ENCODE peak calls at places on chromosomes 2 and 18, in nine cellular contexts. One of them, this sample, is unnamed.
A peak's percentile ranks its signal among the peaks of the same experiment; 100 is the strongest.

GRCh38 chr2:17771956-17772355 is 18.0 kb downstream of the GEN1 start:
- ATAC-seq in left lung: no peak
- ATAC-seq in GM23338: no peak
- ATAC-seq in pancreas: no peak
- ATAC-seq in lower lobe of right lung: no peak
- ATAC-seq in HCT116: no peak
- ATAC-seq in CD4-positive, CD25-positive, alpha-beta regulatory T cell: no peak
- ATAC-seq in A549: no peak
- ATAC-seq in upper lobe of right lung: no peak
- ATAC-seq in this sample: no peak

GRCh38 chr2:178810422-178810821 is 3.2 kb upstream of the TTN start:
- ATAC-seq in left lung: no peak
- ATAC-seq in CD4-positive, CD25-positive, alpha-beta regulatory T cell: no peak
- ATAC-seq in upper lobe of right lung: no peak
- ATAC-seq in A549: no peak
- ATAC-seq in pancreas: no peak
- ATAC-seq in lower lobe of right lung: no peak
- ATAC-seq in HCT116: no peak
- ATAC-seq in GM23338: no peak
- ATAC-seq in this sample: no peak

GRCh38 chr2:96105152-96105915 is 11.0 kb downstream of the ADRA2B start:
- ATAC-seq in lower lobe of right lung: no peak
- ATAC-seq in HCT116: no peak
- ATAC-seq in pancreas: no peak
- ATAC-seq in GM23338: no peak
- ATAC-seq in A549: no peak
- ATAC-seq in CD4-positive, CD25-positive, alpha-beta regulatory T cell: no peak
- ATAC-seq in upper lobe of right lung: no peak
- ATAC-seq in left lung: no peak
- ATAC-seq in this sample: no peak

GRCh38 chr2:212618636-212619035 is 80.0 kb upstream of the ERBB4 start:
- ATAC-seq in GM23338: no peak
- ATAC-seq in pancreas: no peak
- ATAC-seq in HCT116: no peak
- ATAC-seq in lower lobe of right lung: no peak
- ATAC-seq in left lung: no peak
- ATAC-seq in CD4-positive, CD25-positive, alpha-beta regulatory T cell: no peak
- ATAC-seq in upper lobe of right lung: no peak
- ATAC-seq in A549: no peak
- ATAC-seq in this sample: no peak

GRCh38 chr2:214715025-214715424 is 94.5 kb downstream of the BARD1 start:
- ATAC-seq in A549: no peak
- ATAC-seq in CD4-positive, CD25-positive, alpha-beta regulatory T cell: no peak
- ATAC-seq in lower lobe of right lung: no peak
- ATAC-seq in upper lobe of right lung: no peak
- ATAC-seq in left lung: no peak
- ATAC-seq in pancreas: no peak
- ATAC-seq in GM23338: no peak
- ATAC-seq in HCT116: no peak
- ATAC-seq in this sample: no peak

GRCh38 chr2:184419744-184420143 is 178.6 kb upstream of the ZNF804A start:
- ATAC-seq in left lung: no peak
- ATAC-seq in GM23338: peak; percentile 47
- ATAC-seq in lower lobe of right lung: no peak
- ATAC-seq in HCT116: no peak
- ATAC-seq in CD4-positive, CD25-positive, alpha-beta regulatory T cell: no peak
- ATAC-seq in upper lobe of right lung: no peak
- ATAC-seq in A549: no peak
- ATAC-seq in pancreas: no peak
- ATAC-seq in this sample: no peak

GRCh38 chr18:24397131-24397693 is 412 bp downstream of the OSBPL1A start:
- ATAC-seq in lower lobe of right lung: peak; percentile 76
- ATAC-seq in left lung: peak; percentile 62
- ATAC-seq in HCT116: peak; percentile 43
- ATAC-seq in CD4-positive, CD25-positive, alpha-beta regulatory T cell: peak; percentile 19
- ATAC-seq in upper lobe of right lung: peak; percentile 61
- ATAC-seq in A549: peak; percentile 76
- ATAC-seq in pancreas: peak; percentile 55
- ATAC-seq in GM23338: peak; percentile 40
- ATAC-seq in this sample: peak; percentile 50

GRCh38 chr18:64809801-64810200 is 660.9 kb upstream of the LINC00305 start:
- ATAC-seq in left lung: no peak
- ATAC-seq in GM23338: no peak
- ATAC-seq in upper lobe of right lung: no peak
- ATAC-seq in lower lobe of right lung: no peak
- ATAC-seq in A549: no peak
- ATAC-seq in CD4-positive, CD25-positive, alpha-beta regulatory T cell: no peak
- ATAC-seq in pancreas: no peak
- ATAC-seq in HCT116: no peak
- ATAC-seq in this sample: no peak

GRCh38 chr2:229297284-229297683 is 26.2 kb upstream of the PID1 start:
- ATAC-seq in GM23338: no peak
- ATAC-seq in A549: no peak
- ATAC-seq in lower lobe of right lung: peak; percentile 85
- ATAC-seq in upper lobe of right lung: peak; percentile 87
- ATAC-seq in pancreas: peak; percentile 55
- ATAC-seq in CD4-positive, CD25-positive, alpha-beta regulatory T cell: no peak
- ATAC-seq in HCT116: no peak
- ATAC-seq in left lung: peak; percentile 81
- ATAC-seq in this sample: peak; percentile 38

GRCh38 chr2:112784199-112785189 is at the start of gene IL1A:
- ATAC-seq in left lung: peak; percentile 75
- ATAC-seq in pancreas: peak; percentile 61
- ATAC-seq in upper lobe of right lung: peak; percentile 68
- ATAC-seq in lower lobe of right lung: no peak
- ATAC-seq in GM23338: peak; percentile 98
- ATAC-seq in CD4-positive, CD25-positive, alpha-beta regulatory T cell: no peak
- ATAC-seq in HCT116: peak; percentile 81
- ATAC-seq in A549: peak; percentile 89
- ATAC-seq in this sample: no peak

GRCh38 chr2:88657131-88657530 is 29.9 kb upstream of the EIF2AK3 start:
- ATAC-seq in lower lobe of right lung: no peak
- ATAC-seq in upper lobe of right lung: no peak
- ATAC-seq in GM23338: no peak
- ATAC-seq in left lung: no peak
- ATAC-seq in A549: peak; percentile 33
- ATAC-seq in HCT116: no peak
- ATAC-seq in pancreas: no peak
- ATAC-seq in CD4-positive, CD25-positive, alpha-beta regulatory T cell: no peak
- ATAC-seq in this sample: no peak

DNA sequence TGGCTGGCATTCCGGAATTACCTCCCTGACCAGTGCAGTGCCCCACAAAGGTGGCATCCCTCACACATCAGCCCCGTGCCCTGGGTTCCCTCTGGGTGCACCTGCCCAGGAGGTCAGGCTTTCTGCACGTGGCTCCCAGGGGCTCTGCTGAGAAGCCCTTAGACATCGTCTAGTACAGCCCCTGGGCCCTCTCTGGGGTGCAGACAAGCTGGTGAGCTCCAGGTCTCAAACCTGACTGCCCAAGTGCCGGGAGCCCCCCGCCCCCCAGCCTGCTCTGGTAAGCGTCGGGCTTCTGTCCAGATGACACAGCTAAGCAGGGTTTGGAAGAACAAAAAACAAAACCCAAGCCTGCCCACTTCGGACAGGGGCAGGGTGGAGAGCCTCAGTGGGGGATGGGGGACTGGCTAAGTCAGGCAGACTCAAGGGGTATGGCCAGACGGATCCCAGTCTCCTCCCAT is 20.2 kb downstream of the TWIST2 start:
- ATAC-seq in A549: no peak
- ATAC-seq in lower lobe of right lung: no peak
- ATAC-seq in upper lobe of right lung: no peak
- ATAC-seq in HCT116: no peak
- ATAC-seq in pancreas: no peak
- ATAC-seq in left lung: no peak
- ATAC-seq in CD4-positive, CD25-positive, alpha-beta regulatory T cell: no peak
- ATAC-seq in GM23338: no peak
- ATAC-seq in this sample: no peak
- H3K27ac ChIP-seq in A549: peak overlapping the region; percentile 100
- H3K27ac ChIP-seq in lower lobe of right lung: no peak overlapping the region
- H3K27ac ChIP-seq in upper lobe of right lung: no peak overlapping the region
- H3K27ac ChIP-seq in HCT116: no peak overlapping the region
- H3K27ac ChIP-seq in pancreas: no peak overlapping the region
- H3K27ac ChIP-seq in left lung: no peak overlapping the region
- H3K27ac ChIP-seq in CD4-positive, CD25-positive, alpha-beta regulatory T cell: no peak overlapping the region
- H3K27ac ChIP-seq in GM23338: no peak overlapping the region
- H3K27ac ChIP-seq in this sample: no peak overlapping the region

GRCh38 chr2:98444436-98445166 is at the start of gene INPP4A:
- ATAC-seq in HCT116: peak; percentile 91
- ATAC-seq in pancreas: peak; percentile 93
- ATAC-seq in CD4-positive, CD25-positive, alpha-beta regulatory T cell: peak; percentile 84
- ATAC-seq in A549: peak; percentile 90
- ATAC-seq in GM23338: peak; percentile 77
- ATAC-seq in left lung: peak; percentile 95
- ATAC-seq in lower lobe of right lung: peak; percentile 94
- ATAC-seq in upper lobe of right lung: peak; percentile 96
- ATAC-seq in this sample: peak; percentile 95
- H3K27ac ChIP-seq in HCT116: peak within 1 kb of the TSS; percentile 51
- H3K27ac ChIP-seq in pancreas: peak within 1 kb of the TSS; percentile 45
- H3K27ac ChIP-seq in CD4-positive, CD25-positive, alpha-beta regulatory T cell: peak within 1 kb of the TSS; percentile 80
- H3K27ac ChIP-seq in A549: peak within 1 kb of the TSS; percentile 83
- H3K27ac ChIP-seq in GM23338: peak within 1 kb of the TSS; percentile 69
- H3K27ac ChIP-seq in left lung: peak within 1 kb of the TSS; percentile 83
- H3K27ac ChIP-seq in lower lobe of right lung: peak within 1 kb of the TSS; percentile 82
- H3K27ac ChIP-seq in upper lobe of right lung: peak within 1 kb of the TSS; percentile 78
- H3K27ac ChIP-seq in this sample: peak within 1 kb of the TSS; percentile 10

GRCh38 chr2:157470321-157470720 is 26.4 kb upstream of the CYTIP start:
- ATAC-seq in CD4-positive, CD25-positive, alpha-beta regulatory T cell: no peak
- ATAC-seq in lower lobe of right lung: no peak
- ATAC-seq in left lung: no peak
- ATAC-seq in A549: no peak
- ATAC-seq in upper lobe of right lung: no peak
- ATAC-seq in HCT116: no peak
- ATAC-seq in GM23338: no peak
- ATAC-seq in pancreas: no peak
- ATAC-seq in this sample: no peak

GRCh38 chr2:157471078-157471477 is 27.2 kb upstream of the CYTIP start:
- ATAC-seq in upper lobe of right lung: no peak
- ATAC-seq in A549: no peak
- ATAC-seq in left lung: no peak
- ATAC-seq in CD4-positive, CD25-positive, alpha-beta regulatory T cell: no peak
- ATAC-seq in HCT116: no peak
- ATAC-seq in GM23338: no peak
- ATAC-seq in pancreas: no peak
- ATAC-seq in lower lobe of right lung: no peak
- ATAC-seq in this sample: no peak

GRCh38 chr2:157465554-157465953 is 21.7 kb upstream of the CYTIP start:
- ATAC-seq in left lung: no peak
- ATAC-seq in A549: no peak
- ATAC-seq in GM23338: no peak
- ATAC-seq in CD4-positive, CD25-positive, alpha-beta regulatory T cell: no peak
- ATAC-seq in pancreas: no peak
- ATAC-seq in upper lobe of right lung: no peak
- ATAC-seq in lower lobe of right lung: no peak
- ATAC-seq in HCT116: no peak
- ATAC-seq in this sample: no peak

GRCh38 chr2:157466764-157467163 is 22.9 kb upstream of the CYTIP start:
- ATAC-seq in HCT116: no peak
- ATAC-seq in pancreas: no peak
- ATAC-seq in A549: no peak
- ATAC-seq in GM23338: no peak
- ATAC-seq in upper lobe of right lung: no peak
- ATAC-seq in left lung: no peak
- ATAC-seq in CD4-positive, CD25-positive, alpha-beta regulatory T cell: no peak
- ATAC-seq in lower lobe of right lung: no peak
- ATAC-seq in this sample: no peak

DNA sequence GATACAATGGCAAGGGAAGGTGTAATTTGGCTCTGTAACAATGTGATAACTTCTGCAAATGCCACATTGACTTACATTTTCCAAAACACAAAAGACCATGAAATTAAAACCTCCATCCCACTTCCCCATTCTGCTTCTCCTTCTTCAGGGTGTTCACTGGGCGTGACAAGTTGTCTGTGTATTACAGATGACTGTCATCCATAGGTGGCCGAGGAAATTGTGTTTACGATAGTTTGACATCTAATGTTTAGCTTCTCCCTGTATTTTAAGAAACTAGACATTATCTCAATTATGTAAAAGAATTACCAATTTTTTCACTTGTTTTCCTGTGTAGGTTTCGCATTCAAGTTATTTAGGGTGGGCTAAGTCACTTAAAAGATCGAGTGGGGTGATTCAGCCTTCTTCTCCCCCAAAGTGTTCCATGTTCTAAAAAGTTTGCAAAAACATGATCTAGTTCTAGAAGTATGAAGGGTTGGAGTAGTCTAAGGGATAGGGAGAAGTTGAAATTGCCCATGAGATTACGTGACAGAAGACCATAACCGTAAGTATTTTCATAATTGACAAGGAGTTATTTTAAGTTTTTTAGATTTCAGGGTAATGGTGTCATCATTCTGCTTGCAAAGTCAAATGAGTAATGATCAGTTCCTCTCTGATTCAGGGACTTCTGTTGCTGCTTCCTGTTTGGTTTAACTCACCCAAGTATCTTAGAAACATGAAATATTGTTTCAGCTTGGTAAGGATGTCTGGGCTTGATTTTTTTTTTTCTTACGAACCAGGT is 25.2 kb upstream of the CYTIP start:
- ATAC-seq in A549: no peak
- ATAC-seq in lower lobe of right lung: peak; percentile 82
- ATAC-seq in upper lobe of right lung: peak; percentile 84
- ATAC-seq in CD4-positive, CD25-positive, alpha-beta regulatory T cell: peak; percentile 93
- ATAC-seq in pancreas: peak; percentile 76
- ATAC-seq in left lung: peak; percentile 81
- ATAC-seq in HCT116: no peak
- ATAC-seq in GM23338: no peak
- ATAC-seq in this sample: peak; percentile 53
- H3K27ac ChIP-seq in A549: no peak overlapping the region
- H3K27ac ChIP-seq in lower lobe of right lung: peak overlapping the region; percentile 83
- H3K27ac ChIP-seq in upper lobe of right lung: peak overlapping the region; percentile 90
- H3K27ac ChIP-seq in CD4-positive, CD25-positive, alpha-beta regulatory T cell: peak overlapping the region; percentile 81
- H3K27ac ChIP-seq in pancreas: no peak overlapping the region
- H3K27ac ChIP-seq in left lung: peak overlapping the region; percentile 95
- H3K27ac ChIP-seq in HCT116: no peak overlapping the region
- H3K27ac ChIP-seq in GM23338: no peak overlapping the region
- H3K27ac ChIP-seq in this sample: no peak overlapping the region

DNA sequence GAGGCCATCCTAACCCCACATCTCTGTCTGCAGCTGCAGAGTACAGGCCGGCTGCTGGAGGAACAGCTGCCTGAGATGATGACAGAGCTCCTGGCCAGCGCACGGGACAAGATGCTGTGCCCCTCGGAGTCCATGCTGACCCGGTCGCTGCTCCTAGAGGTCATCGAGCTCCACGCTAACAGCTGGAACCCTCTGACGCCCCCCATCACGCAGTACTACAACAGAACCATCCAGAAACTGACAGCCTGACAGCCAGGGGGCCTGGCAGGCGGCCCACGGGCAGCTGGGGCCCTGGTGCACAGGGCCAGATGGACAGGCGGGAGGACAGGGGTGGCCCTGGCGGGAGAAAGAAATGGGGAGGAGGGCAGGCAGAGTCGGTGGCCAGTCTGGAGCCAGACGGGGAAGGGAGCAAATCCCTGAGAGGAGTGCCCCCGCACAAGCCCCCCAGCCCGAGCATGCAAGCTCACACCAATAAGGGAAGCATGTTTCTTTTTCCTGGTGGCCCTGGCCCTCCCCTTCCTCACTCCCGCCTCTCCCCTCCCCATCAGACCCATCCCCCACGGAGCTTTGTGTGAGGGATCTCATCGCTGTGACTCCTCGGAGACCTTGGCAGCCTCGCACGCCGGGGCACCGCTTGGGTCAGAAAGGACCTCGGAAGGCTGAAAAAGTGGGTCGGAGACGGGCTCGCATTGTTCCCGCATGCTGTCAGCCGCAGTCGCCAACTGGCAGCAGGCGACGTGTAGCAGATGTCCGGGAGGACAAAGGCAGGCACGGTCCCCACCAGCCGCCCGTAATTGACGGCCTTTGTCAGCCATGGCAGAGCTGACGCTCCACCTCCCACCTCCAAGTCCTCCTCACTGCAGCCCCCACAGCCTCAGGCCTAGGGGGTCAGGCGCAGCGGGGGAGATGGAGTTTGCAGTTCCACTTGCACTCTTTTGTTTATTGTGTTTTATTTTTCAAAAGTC is 91.2 kb downstream of the SMAD7 start:
- ATAC-seq in CD4-positive, CD25-positive, alpha-beta regulatory T cell: no peak
- ATAC-seq in lower lobe of right lung: no peak
- ATAC-seq in upper lobe of right lung: peak; percentile 2
- ATAC-seq in left lung: no peak
- ATAC-seq in A549: no peak
- ATAC-seq in GM23338: peak; percentile 58
- ATAC-seq in HCT116: no peak
- ATAC-seq in pancreas: no peak
- ATAC-seq in this sample: no peak
- H3K27ac ChIP-seq in CD4-positive, CD25-positive, alpha-beta regulatory T cell: no peak overlapping the region
- H3K27ac ChIP-seq in lower lobe of right lung: no peak overlapping the region
- H3K27ac ChIP-seq in upper lobe of right lung: no peak overlapping the region
- H3K27ac ChIP-seq in left lung: no peak overlapping the region
- H3K27ac ChIP-seq in A549: no peak overlapping the region
- H3K27ac ChIP-seq in GM23338: no peak overlapping the region
- H3K27ac ChIP-seq in HCT116: no peak overlapping the region
- H3K27ac ChIP-seq in pancreas: no peak overlapping the region
- H3K27ac ChIP-seq in this sample: no peak overlapping the region

This sample was measured in gastroesophageal sphincter.